ENCODE peak calls at places on chromosomes 2 and 18, in five cellular contexts. S, T, V, X and Z are unnamed samples.

GRCh38 chr2:99825630-99826029 is 316.8 kb downstream of the AFF3 start:
- DNase-seq in S (no peak), X (no peak), T (no peak), V (no peak), Z (no peak)

GRCh38 chr2:62398295-62398855 is 107.6 kb downstream of the TMEM17 start:
- DNase-seq in S (no peak), X (no peak), V (no peak), T (no peak), Z (no peak)

GRCh38 chr2:230946429-230947234 is 21.6 kb upstream of the GPR55 start:
- DNase-seq in V (no peak), S (no peak), X (no peak), T (no peak), Z (no peak)

GRCh38 chr2:23916727-23917458 is 10.0 kb downstream of the ATAD2B start:
- DNase-seq in T (no peak), X (peak), V (no peak), S (peak), Z (no peak)

GRCh38 chr2:8479298-8479697 is 202.6 kb upstream of the ID2 start:
- DNase-seq in T (peak), S (no peak), X (no peak), V (peak), Z (no peak)

GRCh38 chr2:222074674-222075073 is 224.1 kb downstream of the PAX3 start:
- DNase-seq in V (no peak), S (no peak), X (no peak), T (no peak), Z (no peak)

GRCh38 chr2:238143239-238143951 is 4.9 kb downstream of the KLHL30 start:
- DNase-seq in S (peak), V (no peak), T (no peak), X (no peak), Z (peak)

GRCh38 chr2:28411956-28412609 is 19.4 kb downstream of the FOSL2 start:
- DNase-seq in X (no peak), T (peak), S (no peak), V (no peak), Z (no peak)

GRCh38 chr2:237482485-237482884 is 4.6 kb upstream of the MLPH start:
- DNase-seq in V (peak), S (peak), X (peak), T (no peak), Z (no peak)

GRCh38 chr2:234816056-234816455 is 135.8 kb upstream of the SH3BP4 start:
- DNase-seq in V (no peak), S (no peak), X (no peak), T (no peak), Z (no peak)

GRCh38 chr2:116467243-116467642 is 1347.2 kb upstream of the DDX18 start:
- DNase-seq in V (no peak), X (no peak), T (no peak), S (peak), Z (no peak)

GRCh38 chr2:157784169-157784822 is 91.8 kb downstream of the ACVR1 start:
- DNase-seq in X (peak), V (no peak), S (peak), T (peak), Z (no peak)

GRCh38 chr2:129379411-129379810 is 600.1 kb upstream of the RAB6C start:
- DNase-seq in V (no peak), X (no peak), T (no peak), S (no peak), Z (no peak)

GRCh38 chr2:121902171-121902591 is 146.7 kb downstream of the TSN start:
- DNase-seq in T (no peak), S (no peak), V (no peak), X (no peak), Z (no peak)

GRCh38 chr2:109382236-109382930 is 231.4 kb downstream of the SEPTIN10 start:
- DNase-seq in T (peak), V (no peak), S (no peak), X (no peak), Z (no peak)

GRCh38 chr2:121197369-121198091 is 87.5 kb downstream of the TFCP2L1 start:
- DNase-seq in V (no peak), T (peak), X (no peak), S (peak), Z (no peak)

GRCh38 chr18:36392163-36392887 is 94.8 kb downstream of the FHOD3 start:
- DNase-seq in V (no peak), T (no peak), X (peak), S (no peak), Z (no peak)

GRCh38 chr2:199433204-199433832 is 24.4 kb downstream of the SATB2 start:
- DNase-seq in X (no peak), S (no peak), V (no peak), T (no peak), Z (no peak)

GRCh38 chr2:2192385-2192957 is 138.6 kb downstream of the MYT1L start:
- DNase-seq in X (no peak), V (no peak), T (no peak), S (no peak), Z (no peak)

GRCh38 chr2:241507430-241508239 is 749 bp downstream of the STK25 start:
- DNase-seq in X (peak), T (peak), V (peak), S (no peak), Z (no peak)

GRCh38 chr2:105596522-105596921 is 148.2 kb upstream of the NCK2 start:
- DNase-seq in S (no peak), V (no peak), T (no peak), X (no peak), Z (no peak)

GRCh38 chr2:3642521-3643215 is 15.3 kb upstream of the ALLC start:
- DNase-seq in T (peak), X (no peak), S (no peak), V (no peak), Z (no peak)

GRCh38 chr2:74516070-74516633 is 1.9 kb downstream of the TLX2 start:
- DNase-seq in V (peak), S (no peak), X (no peak), T (peak), Z (no peak)

GRCh38 chr18:58998421-58999203 is 133.9 kb downstream of the ZNF532 start:
- DNase-seq in T (no peak), X (peak), S (peak), V (no peak), Z (no peak)

GRCh38 chr2:48699377-48699951 is 56.1 kb downstream of the LHCGR start:
- DNase-seq in S (no peak), V (no peak), T (no peak), X (no peak), Z (no peak)

GRCh38 chr2:234835738-234836137 is 116.1 kb upstream of the SH3BP4 start:
- DNase-seq in X (no peak), S (peak), V (no peak), T (no peak), Z (no peak)

GRCh38 chr2:102209474-102209873 is 22.7 kb downstream of the IL1RL2 start:
- DNase-seq in X (no peak), V (no peak), S (no peak), T (no peak), Z (no peak)

GRCh38 chr2:120323807-120324399 is 22.0 kb upstream of the INHBB start:
- DNase-seq in X (no peak), S (no peak), T (no peak), V (no peak), Z (no peak)

GRCh38 chr18:44518091-44518490 is 162.6 kb upstream of the SETBP1 start:
- DNase-seq in V (no peak), S (no peak), X (peak), T (no peak), Z (no peak)

GRCh38 chr2:177646791-177647190 is 254.2 kb downstream of the AGPS start:
- DNase-seq in T (no peak), V (no peak), X (no peak), S (no peak), Z (no peak)

GRCh38 chr18:27825735-27826477 is 351.0 kb downstream of the CDH2 start:
- DNase-seq in V (no peak), S (no peak), X (no peak), T (no peak), Z (no peak)

GRCh38 chr18:22318745-22319407 is 98.8 kb downstream of the CTAGE1 start:
- DNase-seq in X (peak), S (no peak), V (no peak), T (no peak), Z (no peak)

GRCh38 chr2:72743481-72743880 is 82.4 kb downstream of the EXOC6B start:
- DNase-seq in V (no peak), S (no peak), X (no peak), T (no peak), Z (no peak)